ENCODE peak calls at places on chromosomes 3 and 15, in five cellular contexts. X is IMR-90, J is neuronal stem cell, U is H9, M is trophoblast cell. D is an unnamed sample.

GRCh38 chr3:20105513-20106280 is 65.5 kb downstream of the KAT2B start:
- DNase-seq in X (no peak), J (no peak), U (no peak), M (no peak), D (no peak)

GRCh38 chr3:46717447-46718231 is at the start of gene PRSS50:
- DNase-seq in X (no peak), J (no peak), U (peak), M (peak), D (peak)

GRCh38 chr3:174945951-174946350 is 86.8 kb downstream of the NAALADL2 start:
- DNase-seq in X (peak), J (no peak), U (no peak), M (no peak), D (no peak)

GRCh38 chr3:66472313-66473134 is 28.3 kb downstream of the LRIG1 start:
- DNase-seq in X (peak), J (no peak), U (no peak), M (peak), D (no peak)

GRCh38 chr3:64321747-64322146 is 96.5 kb upstream of the PRICKLE2 start:
- DNase-seq in X (peak), J (no peak), U (peak), M (peak), D (peak)

GRCh38 chr15:90718232-90718631 is 1.1 kb downstream of the BLM start:
- DNase-seq in X (no peak), J (no peak), U (no peak), M (no peak), D (no peak)

GRCh38 chr3:3800076-3800448 is 831 bp downstream of the LRRN1 start:
- DNase-seq in X (no peak), J (peak), U (peak), M (no peak), D (peak)

GRCh38 chr15:56208641-56209155 is 35.0 kb downstream of the RFX7 start:
- DNase-seq in X (peak), J (no peak), U (no peak), M (no peak), D (no peak)

GRCh38 chr3:159861369-159861987 is 127.2 kb upstream of the IL12A start:
- DNase-seq in X (no peak), J (no peak), U (no peak), M (no peak), D (peak)

GRCh38 chr3:124745092-124745491 is 14.8 kb downstream of the UMPS start:
- DNase-seq in X (no peak), J (no peak), U (no peak), M (peak), D (peak)

GRCh38 chr3:49295489-49296058 is 18.5 kb upstream of the C3orf62 start:
- DNase-seq in X (peak), J (no peak), U (no peak), M (peak), D (peak)

GRCh38 chr15:68781766-68782588 is 38.7 kb downstream of the ANP32A start:
- DNase-seq in X (no peak), J (no peak), U (peak), M (no peak), D (no peak)

GRCh38 chr3:25594007-25594502 is 70.7 kb downstream of the TOP2B start:
- DNase-seq in X (peak), J (peak), U (no peak), M (peak), D (peak)

GRCh38 chr15:91376016-91376415 is 276.0 kb downstream of the SV2B start:
- DNase-seq in X (no peak), J (no peak), U (no peak), M (no peak), D (no peak)

GRCh38 chr3:141402476-141403171 is 34.3 kb downstream of the ZBTB38 start:
- DNase-seq in X (peak), J (peak), U (peak), M (peak), D (peak)

GRCh38 chr3:197309528-197310361 is 11.3 kb upstream of the DLG1 start:
- DNase-seq in X (peak), J (no peak), U (no peak), M (peak), D (no peak)

GRCh38 chr15:45759910-45760309 is 125.1 kb downstream of the SQOR start:
- DNase-seq in X (no peak), J (peak), U (no peak), M (no peak), D (no peak)

GRCh38 chr3:31918179-31919165 is 62.6 kb downstream of the OSBPL10 start:
- DNase-seq in X (no peak), J (no peak), U (no peak), M (no peak), D (peak)

GRCh38 chr3:178435575-178435974 is 100.7 kb upstream of the KCNMB2 start:
- DNase-seq in X (no peak), J (no peak), U (no peak), M (no peak), D (no peak)

GRCh38 chr3:42063886-42064285 is 27.3 kb upstream of the TRAK1 start:
- DNase-seq in X (peak), J (no peak), U (no peak), M (peak), D (no peak)

GRCh38 chr3:41418961-41419691 is 219.8 kb downstream of the CTNNB1 start:
- DNase-seq in X (peak), J (no peak), U (peak), M (peak), D (peak)

GRCh38 chr3:79369306-79369705 is 398.5 kb downstream of the ROBO1 start:
- DNase-seq in X (peak), J (no peak), U (no peak), M (peak), D (peak)

GRCh38 chr3:13484861-13485590 is 4.9 kb downstream of the HDAC11 start:
- DNase-seq in X (peak), J (no peak), U (no peak), M (no peak), D (peak)

GRCh38 chr3:114706591-114707224 is 412.9 kb downstream of the TIGIT start:
- DNase-seq in X (peak), J (no peak), U (no peak), M (peak), D (peak)

GRCh38 chr3:82475306-82475705 is 713.9 kb upstream of the GBE1 start:
- DNase-seq in X (no peak), J (no peak), U (no peak), M (no peak), D (no peak)

GRCh38 chr3:120506828-120507774 is 56.3 kb upstream of the FSTL1 start:
- DNase-seq in X (peak), J (peak), U (no peak), M (peak), D (peak)

GRCh38 chr3:124780767-124781485 is 50.7 kb downstream of the UMPS start:
- DNase-seq in X (peak), J (no peak), U (no peak), M (peak), D (peak)

GRCh38 chr15:88604381-88604951 is 16.7 kb upstream of the AEN start:
- DNase-seq in X (no peak), J (no peak), U (no peak), M (no peak), D (no peak)

GRCh38 chr15:90266061-90266431 is 574 bp downstream of the NGRN start:
- DNase-seq in X (peak), J (no peak), U (no peak), M (peak), D (peak)

GRCh38 chr15:47505712-47506542 is 211.4 kb upstream of the SEMA6D start:
- DNase-seq in X (peak), J (no peak), U (no peak), M (no peak), D (no peak)

DNA sequence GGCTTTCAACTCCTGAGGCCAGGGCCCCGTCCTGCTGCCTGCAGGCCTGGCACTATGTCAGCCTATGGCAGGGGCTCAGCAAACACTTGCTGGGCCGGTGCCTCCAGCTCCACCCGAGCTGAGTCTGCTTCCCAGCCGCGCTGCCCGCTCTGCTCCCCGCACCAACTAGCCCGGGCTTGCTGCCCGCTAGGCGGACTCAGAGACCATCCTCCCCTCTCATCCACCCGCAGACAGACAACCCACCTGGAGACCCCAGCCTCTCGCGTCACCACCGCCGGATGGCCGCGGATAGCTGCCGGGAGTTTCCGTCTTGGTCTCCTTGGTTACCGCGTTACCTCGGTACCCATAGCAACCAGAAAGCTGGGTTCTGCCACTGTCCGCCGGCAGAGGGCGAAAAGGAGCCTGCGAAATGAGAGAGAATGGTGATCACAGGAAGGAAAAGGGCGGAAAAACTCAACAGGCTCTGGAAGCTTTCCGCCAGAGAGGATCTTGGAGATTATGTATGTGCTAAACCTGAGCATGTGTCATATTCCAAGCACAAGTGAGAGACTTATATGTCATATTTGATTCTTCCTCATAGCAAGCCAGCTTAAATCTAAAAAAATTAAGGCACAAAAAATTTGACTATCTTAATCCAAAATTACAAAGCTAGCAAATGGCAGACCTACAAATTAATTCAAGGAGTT is at the start of gene ZBBX:
- DNase-seq in X (peak), J (peak), U (peak), M (peak), D (peak)
- H3K18ac ChIP-seq in X (no peak), J (peak), U (no peak), M (no peak), D (no peak)

GRCh38 chr3:72144773-72145505 is 360.0 kb upstream of the PROK2 start:
- DNase-seq in X (no peak), J (no peak), U (no peak), M (no peak), D (peak)
- H3K18ac ChIP-seq in X (no peak), J (no peak), U (no peak), M (no peak), D (no peak)

GRCh38 chr3:52468336-52468735 is 12.9 kb downstream of the NISCH start:
- DNase-seq in X (no peak), J (no peak), U (no peak), M (no peak), D (no peak)
- H3K18ac ChIP-seq in X (no peak), J (no peak), U (no peak), M (no peak), D (no peak)

DNA sequence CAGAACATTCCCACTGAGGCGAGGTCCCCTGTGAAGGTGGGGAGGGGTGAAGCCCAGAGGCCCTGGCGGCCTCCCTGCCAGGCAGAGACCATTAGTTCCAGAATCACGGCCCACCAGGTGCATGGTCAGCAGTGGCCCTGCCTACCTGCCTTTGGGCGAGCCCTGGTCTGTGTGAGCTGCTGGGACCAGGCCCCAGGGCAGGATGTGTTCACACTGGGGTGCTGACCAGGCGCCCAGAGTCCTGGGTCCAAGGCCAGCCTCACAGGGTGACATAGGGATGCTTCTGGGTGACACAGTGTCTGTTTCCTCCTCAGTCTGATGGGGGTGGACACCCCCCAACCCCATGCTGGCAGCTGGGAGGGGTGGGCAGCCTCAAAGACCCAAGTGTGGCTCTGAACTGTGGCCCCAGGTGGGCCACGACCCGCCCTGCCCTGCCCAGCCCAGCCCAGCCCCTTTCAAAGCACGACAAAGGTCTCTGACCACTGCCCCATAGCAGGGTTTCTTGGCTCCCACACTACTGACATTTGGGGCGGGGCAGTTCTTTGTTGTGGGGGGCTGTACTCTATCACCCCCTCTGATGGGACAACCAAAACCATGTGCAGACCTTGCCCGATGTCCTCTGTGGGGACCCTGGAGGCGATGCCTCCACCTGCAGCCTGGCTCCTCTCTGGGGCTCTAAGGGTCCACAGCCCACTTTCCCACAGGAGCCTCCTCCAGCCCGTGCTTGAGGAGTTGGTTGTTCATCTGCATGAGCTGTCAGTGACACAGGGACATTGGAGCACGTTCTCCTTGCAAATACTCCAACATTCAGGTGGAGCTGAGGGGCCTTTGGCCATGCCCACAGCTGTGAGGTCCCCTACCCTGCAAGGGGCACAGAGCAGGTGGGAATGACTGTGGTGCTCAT is 44.8 kb upstream of the SLC41A3 start:
- DNase-seq in X (no peak), J (no peak), U (peak), M (no peak), D (no peak)
- H3K18ac ChIP-seq in X (no peak), J (peak), U (no peak), M (no peak), D (no peak)

GRCh38 chr15:101458158-101458895 is 31.2 kb downstream of the PCSK6 start:
- DNase-seq in X (no peak), J (no peak), U (no peak), M (no peak), D (no peak)
- H3K18ac ChIP-seq in X (no peak), J (no peak), U (no peak), M (no peak), D (no peak)

DNA sequence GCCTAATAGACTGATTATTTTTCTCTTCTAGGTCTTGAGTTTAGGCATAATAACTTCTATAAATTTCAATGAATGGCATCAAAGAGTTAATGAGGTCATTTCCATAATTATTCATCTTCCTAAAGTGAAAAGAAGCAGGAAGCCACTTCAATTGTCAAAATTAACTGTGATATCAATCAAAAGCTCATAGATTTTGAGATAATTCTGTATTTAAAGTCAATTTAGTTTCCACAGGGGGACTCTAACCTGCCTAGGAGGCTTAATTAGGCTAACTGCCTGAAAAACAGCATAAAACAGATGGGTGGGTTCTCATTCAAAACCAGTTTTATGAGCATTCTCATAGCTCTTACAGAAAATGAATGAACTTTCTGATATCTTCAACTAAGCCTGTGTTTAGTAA is 177.8 kb downstream of the OTOL1 start:
- DNase-seq in X (no peak), J (no peak), U (no peak), M (no peak), D (no peak)
- H3K18ac ChIP-seq in X (no peak), J (no peak), U (no peak), M (no peak), D (no peak)

DNA sequence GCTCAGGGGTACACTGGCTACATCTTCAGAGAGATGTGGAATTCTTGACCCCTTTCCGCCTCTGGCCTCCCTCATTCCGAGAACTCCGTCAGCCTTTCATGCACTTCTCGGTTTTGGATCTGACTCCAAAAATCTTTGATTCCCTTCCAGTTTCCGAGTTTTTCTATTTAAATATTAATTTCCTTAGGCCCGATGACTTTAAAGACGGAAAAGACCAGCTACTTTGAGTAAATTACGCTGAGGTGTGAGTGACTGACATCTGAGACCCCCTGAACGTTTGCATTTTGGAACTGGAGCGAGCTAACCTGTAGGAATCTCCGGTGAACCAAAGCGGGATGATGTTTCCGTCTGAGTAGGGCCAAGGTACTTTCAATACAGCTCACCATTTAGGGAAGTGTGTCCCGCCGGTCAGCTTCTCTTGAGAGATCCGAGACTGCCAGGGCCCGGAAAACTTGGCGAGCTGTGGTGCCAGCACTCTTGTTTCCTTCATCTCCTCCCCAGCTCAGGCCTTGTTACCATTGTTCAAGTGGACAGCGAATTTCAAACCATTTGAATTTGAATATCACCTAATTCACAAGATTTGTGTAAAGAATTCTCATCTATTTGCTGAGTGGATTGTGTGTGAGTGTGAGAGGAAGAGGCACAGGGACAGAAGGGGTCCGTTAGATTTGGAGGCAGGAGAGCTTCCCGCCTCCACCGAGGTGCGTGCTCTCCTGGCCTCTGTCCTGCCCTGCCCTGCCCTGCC is 5.4 kb downstream of the SOX14 start:
- DNase-seq in X (no peak), J (no peak), U (no peak), M (no peak), D (peak)
- H3K18ac ChIP-seq in X (no peak), J (peak), U (no peak), M (no peak), D (no peak)

DNA sequence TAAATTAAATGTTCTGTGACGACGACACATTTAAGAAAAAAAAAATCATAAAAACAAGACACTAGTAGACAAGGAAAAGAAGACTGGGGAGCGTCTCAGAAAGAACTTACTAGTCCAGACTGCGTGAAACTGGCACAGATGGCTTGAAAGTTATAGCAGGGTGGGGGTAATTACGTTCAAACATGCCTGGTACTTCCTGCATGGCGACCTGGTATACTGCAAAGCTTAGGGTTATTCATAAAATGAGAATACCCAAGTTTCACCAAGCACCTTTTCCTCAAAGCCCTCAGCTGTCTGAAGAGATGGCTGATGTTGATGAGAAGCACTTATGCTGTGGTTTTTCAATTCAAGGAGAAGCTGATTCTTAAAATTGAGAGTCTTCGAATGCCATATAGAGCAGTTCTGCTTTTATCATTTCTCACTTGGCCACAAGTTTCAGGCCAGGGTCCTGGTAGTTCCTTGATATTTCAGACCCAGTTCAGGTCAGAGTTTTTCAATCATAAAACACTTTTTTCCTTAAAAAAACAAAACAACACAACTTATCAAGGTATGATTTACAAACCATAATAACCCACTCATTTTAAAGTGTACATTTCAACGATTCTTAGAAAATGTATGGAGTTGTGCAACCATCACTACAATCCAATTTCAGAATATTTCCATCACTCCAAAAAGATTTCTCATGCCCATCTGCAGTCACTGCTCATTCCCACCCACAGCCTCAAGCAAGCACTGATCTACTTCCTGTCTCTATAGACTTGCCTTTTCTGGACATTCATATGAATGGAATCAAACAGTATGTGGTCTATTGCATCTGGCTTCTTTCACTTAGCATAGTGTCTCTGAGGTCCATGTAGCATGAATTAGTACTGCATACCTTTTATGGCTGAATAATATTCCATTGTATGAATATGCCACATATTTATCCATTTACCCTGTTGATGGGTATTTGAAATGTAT is 24.6 kb downstream of the PCOLCE2 start:
- DNase-seq in X (no peak), J (no peak), U (no peak), M (no peak), D (no peak)
- H3K18ac ChIP-seq in X (no peak), J (no peak), U (no peak), M (no peak), D (no peak)

GRCh38 chr3:179555604-179556003 is 7.1 kb upstream of the ACTL6A start:
- DNase-seq in X (no peak), J (no peak), U (no peak), M (no peak), D (no peak)
- H3K18ac ChIP-seq in X (no peak), J (no peak), U (no peak), M (no peak), D (no peak)

D was measured in mesendoderm.